ENCODE peak calls at places on chromosomes 3 and 15, in eight cellular contexts. I, E, B, T, U, Y, C and R are unnamed samples.
A peak's percentile ranks its signal among the peaks of the same experiment; 100 is the strongest.

GRCh38 chr3:42980909-42981308 is 1.8 kb downstream of the GASK1A start:
- DNase-seq in I (no peak), E (peak; percentile 76), B (no peak), T (no peak), U (no peak), Y (no peak), C (no peak), R (no peak)

GRCh38 chr3:152021951-152022461 is 148.6 kb downstream of the SUCNR1 start:
- DNase-seq in I (no peak), E (no peak), B (no peak), T (no peak), U (no peak), Y (no peak), C (no peak), R (no peak)

GRCh38 chr15:50250789-50251394 is 14.6 kb downstream of the HDC start:
- DNase-seq in I (no peak), E (no peak), B (no peak), T (no peak), U (no peak), Y (no peak), C (no peak), R (no peak)

GRCh38 chr3:113287111-113287817 is 75.9 kb downstream of the BOC start:
- DNase-seq in I (no peak), E (no peak), B (no peak), T (no peak), U (no peak), Y (no peak), C (no peak), R (no peak)

GRCh38 chr15:85408270-85408746 is 27.9 kb downstream of the AKAP13 start:
- DNase-seq in I (no peak), E (no peak), B (no peak), T (no peak), U (no peak), Y (no peak), C (no peak), R (no peak)

GRCh38 chr15:30927148-30927761 is 23.5 kb downstream of the FAN1 start:
- DNase-seq in I (no peak), E (no peak), B (no peak), T (no peak), U (no peak), Y (no peak), C (no peak), R (no peak)

GRCh38 chr3:5188419-5189405 is 1.2 kb downstream of the EDEM1 start:
- DNase-seq in I (peak; percentile 60), E (no peak), B (peak; percentile 58), T (no peak), U (peak; percentile 15), Y (peak; percentile 36), C (peak; percentile 41), R (peak; percentile 45)

GRCh38 chr15:101410612-101411011 is 78.9 kb downstream of the PCSK6 start:
- DNase-seq in I (no peak), E (no peak), B (no peak), T (no peak), U (no peak), Y (no peak), C (no peak), R (no peak)

GRCh38 chr15:99409097-99409473 is 156.7 kb upstream of the MEF2A start:
- DNase-seq in I (peak; percentile 79), E (peak; percentile 78), B (no peak), T (peak; percentile 64), U (no peak), Y (no peak), C (peak; percentile 70), R (peak; percentile 85)

GRCh38 chr3:150227839-150228238 is 180.3 kb upstream of the TSC22D2 start:
- DNase-seq in I (peak; percentile 47), E (no peak), B (peak; percentile 31), T (no peak), U (peak; percentile 88), Y (no peak), C (peak; percentile 30), R (peak; percentile 95)

GRCh38 chr3:24472358-24472757 is 22.3 kb downstream of the THRB start:
- DNase-seq in I (no peak), E (no peak), B (no peak), T (no peak), U (no peak), Y (no peak), C (no peak), R (no peak)

GRCh38 chr3:65854606-65855304 is 184.0 kb downstream of the MAGI1 start:
- DNase-seq in I (peak; percentile 66), E (no peak), B (no peak), T (no peak), U (no peak), Y (no peak), C (no peak), R (peak; percentile 48)

GRCh38 chr3:36446230-36446629 is 65.9 kb downstream of the STAC start:
- DNase-seq in I (no peak), E (no peak), B (no peak), T (no peak), U (no peak), Y (no peak), C (no peak), R (no peak)

GRCh38 chr15:57505949-57506391 is 85.7 kb upstream of the MYZAP start:
- DNase-seq in I (peak; percentile 79), E (peak; percentile 85), B (no peak), T (no peak), U (no peak), Y (no peak), C (no peak), R (no peak)

GRCh38 chr3:41247590-41247989 is 48.3 kb downstream of the CTNNB1 start:
- DNase-seq in I (no peak), E (no peak), B (no peak), T (no peak), U (no peak), Y (no peak), C (no peak), R (no peak)

GRCh38 chr3:41247055-41247454 is 47.8 kb downstream of the CTNNB1 start:
- DNase-seq in I (no peak), E (no peak), B (no peak), T (no peak), U (no peak), Y (no peak), C (peak; percentile 22), R (no peak)

GRCh38 chr3:41243183-41243582 is 43.9 kb downstream of the CTNNB1 start:
- DNase-seq in I (no peak), E (no peak), B (no peak), T (no peak), U (no peak), Y (no peak), C (no peak), R (no peak)

GRCh38 chr3:41241800-41242571 is 42.7 kb downstream of the CTNNB1 start:
- DNase-seq in I (no peak), E (no peak), B (no peak), T (no peak), U (no peak), Y (no peak), C (no peak), R (no peak)

GRCh38 chr3:41244620-41245336 is 45.5 kb downstream of the CTNNB1 start:
- DNase-seq in I (no peak), E (no peak), B (no peak), T (no peak), U (no peak), Y (no peak), C (no peak), R (no peak)
- H3K36me3 ChIP-seq in I (no peaks in the 10 kb centered on the region), E (no peaks in the 10 kb centered on the region), B (no peaks in the 10 kb centered on the region), T (peaks cover 2% of the 10 kb centered on the region), U (peaks cover 2% of the 10 kb centered on the region), Y (peaks cover 17% of the 10 kb centered on the region), C (peaks cover 47% of the 10 kb centered on the region), R (peaks cover 22% of the 10 kb centered on the region)

GRCh38 chr15:41562784-41563198 is 3.8 kb downstream of the TYRO3 start:
- DNase-seq in I (no peak), E (no peak), B (no peak), T (no peak), U (peak; percentile 32), Y (no peak), C (no peak), R (peak; percentile 22)

GRCh38 chr15:41562258-41562657 is 3.2 kb downstream of the TYRO3 start:
- DNase-seq in I (no peak), E (no peak), B (no peak), T (no peak), U (peak; percentile 18), Y (no peak), C (no peak), R (no peak)

GRCh38 chr15:41559489-41560177 is 621 bp downstream of the TYRO3 start:
- DNase-seq in I (no peak), E (no peak), B (no peak), T (no peak), U (peak; percentile 31), Y (no peak), C (peak; percentile 66), R (peak; percentile 43)

GRCh38 chr15:41561777-41562145 is 2.7 kb downstream of the TYRO3 start:
- DNase-seq in I (peak; percentile 38), E (no peak), B (no peak), T (peak; percentile 57), U (peak; percentile 64), Y (no peak), C (no peak), R (no peak)

GRCh38 chr15:41561104-41561776 is 2.2 kb downstream of the TYRO3 start:
- DNase-seq in I (no peak), E (no peak), B (no peak), T (no peak), U (no peak), Y (no peak), C (no peak), R (no peak)
- H3K4me1 ChIP-seq in I (peaks cover 10% of the 10 kb centered on the region), E (no peaks in the 10 kb centered on the region), B (peaks cover 19% of the 10 kb centered on the region), T (peaks cover 6% of the 10 kb centered on the region), U (peaks cover 55% of the 10 kb centered on the region), Y (peaks cover 27% of the 10 kb centered on the region), C (peaks cover 35% of the 10 kb centered on the region), R (peaks cover 7% of the 10 kb centered on the region)

GRCh38 chr3:52651592-52651991 is 34.1 kb downstream of the PBRM1 start:
- DNase-seq in I (no peak), E (no peak), B (no peak), T (no peak), U (no peak), Y (no peak), C (no peak), R (no peak)
- H3K36me3 ChIP-seq in I (no peaks in the 10 kb centered on the region), E (peaks cover 3% of the 10 kb centered on the region), B (no peaks in the 10 kb centered on the region), T (peaks cover 7% of the 10 kb centered on the region), U (peaks cover 23% of the 10 kb centered on the region), Y (peaks cover 73% of the 10 kb centered on the region), C (peaks cover 72% of the 10 kb centered on the region), R (peaks cover 63% of the 10 kb centered on the region)

GRCh38 chr3:135788978-135789377 is 176.6 kb upstream of the PPP2R3A start:
- DNase-seq in I (no peak), E (no peak), B (no peak), T (no peak), U (no peak), Y (no peak), C (no peak), R (no peak)

GRCh38 chr3:135792174-135792573 is 173.4 kb upstream of the PPP2R3A start:
- DNase-seq in I (no peak), E (no peak), B (no peak), T (no peak), U (no peak), Y (no peak), C (no peak), R (peak; percentile 20)
- H3K4me1 ChIP-seq in I (no peaks in the 10 kb centered on the region), E (no peaks in the 10 kb centered on the region), B (no peaks in the 10 kb centered on the region), T (no peaks in the 10 kb centered on the region), U (no peaks in the 10 kb centered on the region), Y (no peaks in the 10 kb centered on the region), C (peaks cover 4% of the 10 kb centered on the region), R (no peaks in the 10 kb centered on the region)